ENCODE peak calls at places on chromosomes 11 and 22, in five cellular contexts. One of them, this sample, is unnamed. For H3K4me1, the result is how much of the 10 kb centered on the place peaks cover.

GRCh38 chr11:82960779-82961143 is 59.2 kb downstream of the DDIAS start:
- DNase-seq in ovary: no peak
- DNase-seq in lung: no peak
- DNase-seq in endothelial cell of umbilical vein: no peak
- DNase-seq in thoracic aorta: no peak
- DNase-seq in this sample: no peak

GRCh38 chr22:19853879-19854777 is 546 bp downstream of the GNB1L start:
- DNase-seq in thoracic aorta: no peak
- DNase-seq in ovary: peak
- DNase-seq in endothelial cell of umbilical vein: no peak
- DNase-seq in lung: no peak
- DNase-seq in this sample: peak

GRCh38 chr11:14443642-14444041 is 56.0 kb downstream of the COPB1 start:
- DNase-seq in endothelial cell of umbilical vein: no peak
- DNase-seq in lung: no peak
- DNase-seq in thoracic aorta: no peak
- DNase-seq in ovary: no peak
- DNase-seq in this sample: no peak

GRCh38 chr11:17734986-17735822 is 623 bp downstream of the KCNC1 start:
- DNase-seq in endothelial cell of umbilical vein: peak
- DNase-seq in ovary: peak
- DNase-seq in thoracic aorta: no peak
- DNase-seq in lung: peak
- DNase-seq in this sample: peak

GRCh38 chr11:765025-765801 is 12.1 kb downstream of the GATD1 start:
- DNase-seq in endothelial cell of umbilical vein: peak
- DNase-seq in ovary: peak
- DNase-seq in thoracic aorta: no peak
- DNase-seq in lung: no peak
- DNase-seq in this sample: peak

GRCh38 chr11:824942-825341 is 2.8 kb upstream of the CRACR2B start:
- DNase-seq in lung: no peak
- DNase-seq in endothelial cell of umbilical vein: no peak
- DNase-seq in ovary: no peak
- DNase-seq in thoracic aorta: no peak
- DNase-seq in this sample: no peak

GRCh38 chr11:2691991-2692841 is 7.6 kb downstream of the KCNQ1OT1 start:
- DNase-seq in thoracic aorta: no peak
- DNase-seq in endothelial cell of umbilical vein: no peak
- DNase-seq in lung: peak
- DNase-seq in ovary: no peak
- DNase-seq in this sample: no peak

GRCh38 chr11:14148653-14149273 is 186.2 kb downstream of the SPON1 start:
- DNase-seq in endothelial cell of umbilical vein: peak
- DNase-seq in thoracic aorta: no peak
- DNase-seq in lung: no peak
- DNase-seq in ovary: no peak
- DNase-seq in this sample: no peak

GRCh38 chr11:17443926-17444690 is 32.5 kb downstream of the ABCC8 start:
- DNase-seq in ovary: no peak
- DNase-seq in thoracic aorta: no peak
- DNase-seq in endothelial cell of umbilical vein: no peak
- DNase-seq in lung: no peak
- DNase-seq in this sample: no peak

GRCh38 chr11:97610000-97610399 is 1220.2 kb downstream of the JRKL start:
- DNase-seq in endothelial cell of umbilical vein: no peak
- DNase-seq in lung: no peak
- DNase-seq in ovary: no peak
- DNase-seq in thoracic aorta: no peak
- DNase-seq in this sample: no peak

GRCh38 chr11:19474211-19474610 is 233.5 kb upstream of the E2F8 start:
- DNase-seq in ovary: no peak
- DNase-seq in endothelial cell of umbilical vein: no peak
- DNase-seq in lung: no peak
- DNase-seq in thoracic aorta: no peak
- DNase-seq in this sample: no peak

GRCh38 chr22:50691521-50691920 is 18.9 kb downstream of the SHANK3 start:
- DNase-seq in endothelial cell of umbilical vein: peak
- DNase-seq in thoracic aorta: no peak
- DNase-seq in lung: no peak
- DNase-seq in ovary: no peak
- DNase-seq in this sample: no peak

GRCh38 chr22:32637951-32638350 is 163.3 kb downstream of the FBXO7 start:
- DNase-seq in ovary: no peak
- DNase-seq in lung: no peak
- DNase-seq in endothelial cell of umbilical vein: no peak
- DNase-seq in thoracic aorta: no peak
- DNase-seq in this sample: no peak

GRCh38 chr22:23403720-23404688 is 176.1 kb downstream of the IGLL1 start:
- DNase-seq in ovary: no peak
- DNase-seq in lung: no peak
- DNase-seq in endothelial cell of umbilical vein: no peak
- DNase-seq in thoracic aorta: no peak
- DNase-seq in this sample: no peak

GRCh38 chr22:31281733-31282132 is 10.6 kb downstream of the PIK3IP1 start:
- DNase-seq in endothelial cell of umbilical vein: no peak
- DNase-seq in lung: no peak
- DNase-seq in thoracic aorta: no peak
- DNase-seq in ovary: no peak
- DNase-seq in this sample: no peak
- H3K4me1 ChIP-seq in endothelial cell of umbilical vein: under half
- H3K4me1 ChIP-seq in lung: under half
- H3K4me1 ChIP-seq in thoracic aorta: under half
- H3K4me1 ChIP-seq in ovary: under half
- H3K4me1 ChIP-seq in this sample: under half

DNA sequence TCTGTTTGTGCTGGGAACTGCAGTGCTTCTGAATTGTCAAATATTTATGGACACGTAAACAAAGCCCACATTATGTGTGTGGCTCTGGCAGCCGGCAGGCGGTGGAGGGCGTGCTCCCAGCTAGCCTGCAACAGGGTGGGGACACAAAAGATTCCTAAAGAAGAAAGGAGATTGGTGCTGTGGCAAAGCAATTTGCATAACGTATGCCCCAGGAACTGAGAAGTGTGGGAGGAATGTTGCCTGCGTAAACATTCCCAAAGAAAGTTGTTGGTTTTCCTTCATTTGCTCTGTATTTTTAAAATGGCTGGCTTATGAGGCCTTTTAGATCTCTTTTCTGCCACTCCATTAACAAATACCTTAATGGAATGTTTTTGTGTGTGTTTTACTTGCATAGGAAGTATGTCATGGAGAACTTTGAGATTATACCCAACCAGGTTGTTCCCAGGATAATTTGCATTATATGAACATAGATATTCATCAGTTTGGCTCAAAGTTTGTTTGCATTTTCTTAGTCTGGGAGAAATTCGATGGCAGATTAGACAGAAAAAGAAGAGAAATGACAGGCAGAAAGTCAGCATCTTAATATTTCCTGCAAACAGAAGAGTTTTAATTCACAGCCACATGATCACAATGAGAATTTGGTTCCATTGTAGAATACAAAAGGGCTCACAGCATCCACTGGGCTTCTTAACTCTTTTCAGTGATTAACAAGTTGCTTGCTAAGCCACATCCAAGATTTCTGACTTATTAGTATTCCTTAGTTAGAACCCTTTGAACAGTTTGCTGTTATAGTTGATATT is 41.8 kb upstream of the DLAT start:
- DNase-seq in ovary: no peak
- DNase-seq in endothelial cell of umbilical vein: peak
- DNase-seq in lung: peak
- DNase-seq in thoracic aorta: no peak
- DNase-seq in this sample: peak
- TF ChIP-seq CTCF in ovary: no peak
- TF ChIP-seq CTCF in endothelial cell of umbilical vein: no peak
- TF ChIP-seq CTCF in lung: no peak
- TF ChIP-seq CTCF in thoracic aorta: no peak
- TF ChIP-seq CTCF in this sample: no peak

DNA sequence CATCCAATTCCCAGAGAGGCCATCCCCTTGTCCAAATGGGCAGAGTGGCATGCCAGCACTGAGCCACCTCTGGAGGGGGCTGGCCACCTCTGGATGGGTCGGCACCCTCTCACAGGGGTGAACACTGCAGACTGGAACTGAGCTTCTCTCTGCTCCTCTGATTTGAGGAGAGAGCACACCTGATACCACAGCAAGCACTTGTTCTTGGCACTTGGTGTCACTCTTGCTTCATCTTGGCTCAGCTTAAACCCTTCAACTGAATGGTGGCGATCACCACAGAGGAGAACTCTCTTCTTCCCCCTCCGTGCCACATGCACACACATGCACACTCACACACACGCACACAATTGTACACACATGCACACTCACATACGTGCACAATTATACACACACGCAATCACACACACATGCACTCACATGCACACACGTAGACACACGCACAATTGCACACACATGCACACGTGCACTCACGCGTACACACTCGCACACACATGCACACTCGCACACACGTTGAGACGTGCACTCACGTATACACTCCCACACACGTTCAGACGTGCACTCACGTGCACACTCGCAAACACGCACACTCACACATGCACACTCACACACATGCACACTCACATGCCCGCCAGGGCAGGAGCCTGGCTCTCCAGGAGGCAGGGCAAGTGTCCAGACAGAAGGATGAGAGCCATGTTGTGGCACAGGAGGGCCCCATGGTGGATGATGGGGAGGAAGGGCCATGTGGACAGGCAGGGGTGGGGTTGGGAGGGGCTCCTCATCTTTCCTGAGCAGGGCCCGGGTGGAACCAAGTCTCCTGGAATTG is 23.4 kb downstream of the OVOL1 start:
- DNase-seq in thoracic aorta: no peak
- DNase-seq in lung: no peak
- DNase-seq in endothelial cell of umbilical vein: no peak
- DNase-seq in ovary: no peak
- DNase-seq in this sample: peak
- H3K4me1 ChIP-seq in thoracic aorta: under half
- H3K4me1 ChIP-seq in lung: under half
- H3K4me1 ChIP-seq in endothelial cell of umbilical vein: under half
- H3K4me1 ChIP-seq in ovary: under half
- H3K4me1 ChIP-seq in this sample: under half

GRCh38 chr11:27204527-27204926 is 158.5 kb downstream of the CCDC34 start:
- DNase-seq in ovary: no peak
- DNase-seq in endothelial cell of umbilical vein: peak
- DNase-seq in lung: no peak
- DNase-seq in thoracic aorta: no peak
- DNase-seq in this sample: peak
- TF ChIP-seq CTCF in ovary: no peak
- TF ChIP-seq CTCF in endothelial cell of umbilical vein: peak
- TF ChIP-seq CTCF in lung: no peak
- TF ChIP-seq CTCF in thoracic aorta: no peak
- TF ChIP-seq CTCF in this sample: peak

GRCh38 chr11:35214181-35214770 is 75.3 kb downstream of the CD44 start:
- DNase-seq in endothelial cell of umbilical vein: peak
- DNase-seq in thoracic aorta: no peak
- DNase-seq in ovary: no peak
- DNase-seq in lung: no peak
- DNase-seq in this sample: no peak

GRCh38 chr11:35218956-35219355 is 80.0 kb downstream of the CD44 start:
- DNase-seq in endothelial cell of umbilical vein: no peak
- DNase-seq in lung: no peak
- DNase-seq in thoracic aorta: no peak
- DNase-seq in ovary: no peak
- DNase-seq in this sample: no peak

GRCh38 chr11:35214792-35215193 is 75.8 kb downstream of the CD44 start:
- DNase-seq in lung: no peak
- DNase-seq in thoracic aorta: no peak
- DNase-seq in ovary: no peak
- DNase-seq in endothelial cell of umbilical vein: peak
- DNase-seq in this sample: no peak

GRCh38 chr11:35216962-35217667 is 78.1 kb downstream of the CD44 start:
- DNase-seq in endothelial cell of umbilical vein: no peak
- DNase-seq in lung: no peak
- DNase-seq in thoracic aorta: no peak
- DNase-seq in ovary: no peak
- DNase-seq in this sample: no peak

GRCh38 chr11:35215945-35216344 is 77.0 kb downstream of the CD44 start:
- DNase-seq in thoracic aorta: no peak
- DNase-seq in endothelial cell of umbilical vein: no peak
- DNase-seq in lung: no peak
- DNase-seq in ovary: no peak
- DNase-seq in this sample: no peak
- H3K4me1 ChIP-seq in thoracic aorta: under half
- H3K4me1 ChIP-seq in endothelial cell of umbilical vein: under half
- H3K4me1 ChIP-seq in lung: under half
- H3K4me1 ChIP-seq in ovary: under half
- H3K4me1 ChIP-seq in this sample: under half

DNA sequence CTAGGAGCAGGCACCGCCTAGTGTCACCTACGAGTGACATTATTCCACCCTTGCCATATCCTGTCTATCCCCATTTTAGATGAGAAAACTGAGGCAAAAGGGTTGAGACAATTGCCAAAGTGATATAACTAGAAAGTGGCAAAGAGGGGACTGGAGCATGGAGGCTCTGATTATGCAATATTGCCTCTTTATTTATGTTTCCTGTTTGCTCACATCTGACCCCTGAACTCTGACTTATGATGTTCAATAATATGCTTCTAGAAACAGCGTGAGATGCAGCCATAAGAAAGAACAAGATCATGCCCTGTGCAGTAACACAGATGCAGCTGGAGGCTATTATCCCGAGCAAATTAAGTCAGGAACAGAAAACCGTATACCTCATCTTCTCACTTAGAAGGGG is 7.7 kb downstream of the ELF5 start:
- DNase-seq in thoracic aorta: no peak
- DNase-seq in lung: no peak
- DNase-seq in ovary: no peak
- DNase-seq in endothelial cell of umbilical vein: no peak
- DNase-seq in this sample: no peak
- TF ChIP-seq CTCF in thoracic aorta: no peak
- TF ChIP-seq CTCF in lung: no peak
- TF ChIP-seq CTCF in ovary: no peak
- TF ChIP-seq CTCF in endothelial cell of umbilical vein: no peak
- TF ChIP-seq CTCF in this sample: no peak

DNA sequence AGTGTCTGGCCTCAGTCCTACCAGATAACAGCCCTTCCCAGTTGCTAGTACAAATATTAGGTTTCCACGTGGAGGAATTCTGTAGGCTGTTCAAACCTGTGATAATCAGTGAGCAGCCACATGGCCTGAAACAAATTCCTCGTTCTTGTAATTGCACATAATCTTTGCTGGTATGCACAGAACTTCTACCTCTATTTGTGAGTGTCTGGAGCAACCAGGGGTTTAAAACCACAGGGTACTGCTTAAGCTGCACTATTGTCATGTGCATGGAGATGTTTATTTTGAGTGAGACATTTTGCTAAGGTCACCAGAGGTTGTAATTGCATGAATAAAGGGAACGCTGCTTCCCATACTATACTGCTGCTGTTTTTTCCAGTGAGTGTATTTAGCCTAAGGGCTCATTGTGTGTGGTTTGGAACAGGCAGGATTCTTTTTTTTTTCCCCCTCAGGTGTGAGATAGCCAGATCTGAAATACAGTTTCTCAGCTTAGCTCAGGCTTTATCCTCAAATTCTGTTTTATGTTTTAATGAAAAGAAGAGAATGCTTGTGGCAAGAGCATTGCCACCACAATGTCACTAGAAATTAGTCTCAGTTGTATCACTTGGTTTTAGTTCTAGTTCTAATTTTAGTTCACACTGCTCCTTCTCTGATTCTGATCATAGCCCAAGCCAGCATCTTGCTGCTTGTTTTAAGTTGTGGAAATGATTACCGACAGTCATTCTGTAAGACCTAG is 60.5 kb downstream of the CYB5R2 start:
- DNase-seq in lung: no peak
- DNase-seq in thoracic aorta: no peak
- DNase-seq in endothelial cell of umbilical vein: peak
- DNase-seq in ovary: no peak
- DNase-seq in this sample: no peak
- H3K4me1 ChIP-seq in lung: under half
- H3K4me1 ChIP-seq in thoracic aorta: under half
- H3K4me1 ChIP-seq in endothelial cell of umbilical vein: under half
- H3K4me1 ChIP-seq in ovary: under half
- H3K4me1 ChIP-seq in this sample: under half

This sample was measured in mucosa of descending colon.